ENCODE peak calls at places on chromosomes 7 and 10, in four cellular contexts. One of them, this sample, is unnamed.

GRCh38 chr10:50990568-50991495 is 83.5 kb upstream of the PRKG1 start:
- DNase-seq in PC-3: peak; percentile 87
- DNase-seq in heart left ventricle: peak; percentile 62
- DNase-seq in keratinocyte: no peak
- DNase-seq in this sample: peak; percentile 34

GRCh38 chr10:69439813-69440506 is 11.3 kb upstream of the TSPAN15 start:
- DNase-seq in PC-3: peak; percentile 96
- DNase-seq in heart left ventricle: no peak
- DNase-seq in keratinocyte: no peak
- DNase-seq in this sample: no peak

GRCh38 chr10:91756286-91756685 is 41.9 kb upstream of the TNKS2 start:
- DNase-seq in PC-3: no peak
- DNase-seq in heart left ventricle: no peak
- DNase-seq in keratinocyte: no peak
- DNase-seq in this sample: peak; percentile 9

GRCh38 chr10:114876602-114877300 is 55.2 kb downstream of the FHIP2A start:
- DNase-seq in PC-3: peak; percentile 68
- DNase-seq in heart left ventricle: peak; percentile 55
- DNase-seq in keratinocyte: no peak
- DNase-seq in this sample: no peak

GRCh38 chr10:110568055-110568735 is 700 bp downstream of the SMC3 start:
- DNase-seq in PC-3: peak; percentile 7
- DNase-seq in heart left ventricle: no peak
- DNase-seq in keratinocyte: no peak
- DNase-seq in this sample: no peak

GRCh38 chr10:47410271-47410670 is 26.2 kb upstream of the ZNF488 start:
- DNase-seq in PC-3: no peak
- DNase-seq in heart left ventricle: no peak
- DNase-seq in keratinocyte: no peak
- DNase-seq in this sample: no peak

GRCh38 chr10:131196176-131196885 is 115.2 kb downstream of the TCERG1L start:
- DNase-seq in PC-3: no peak
- DNase-seq in heart left ventricle: no peak
- DNase-seq in keratinocyte: no peak
- DNase-seq in this sample: no peak

GRCh38 chr7:41698726-41699125 is 4.2 kb downstream of the INHBA start:
- DNase-seq in PC-3: peak; percentile 42
- DNase-seq in heart left ventricle: no peak
- DNase-seq in keratinocyte: no peak
- DNase-seq in this sample: no peak

GRCh38 chr10:44983066-44983894 is 4.7 kb upstream of the DEPP1 start:
- DNase-seq in PC-3: no peak
- DNase-seq in heart left ventricle: peak; percentile 16
- DNase-seq in keratinocyte: no peak
- DNase-seq in this sample: no peak

GRCh38 chr10:79079490-79080355 is 11.0 kb downstream of the ZMIZ1 start:
- DNase-seq in PC-3: peak; percentile 79
- DNase-seq in heart left ventricle: no peak
- DNase-seq in keratinocyte: no peak
- DNase-seq in this sample: no peak

GRCh38 chr7:20344396-20344795 is 13.7 kb downstream of the ITGB8 start:
- DNase-seq in PC-3: no peak
- DNase-seq in heart left ventricle: no peak
- DNase-seq in keratinocyte: no peak
- DNase-seq in this sample: no peak

GRCh38 chr7:100090527-100091410 is 2.0 kb downstream of the COPS6 start:
- DNase-seq in PC-3: peak; percentile 24
- DNase-seq in heart left ventricle: no peak
- DNase-seq in keratinocyte: no peak
- DNase-seq in this sample: no peak

GRCh38 chr7:10824154-10824553 is 149.5 kb upstream of the PHF14 start:
- DNase-seq in PC-3: no peak
- DNase-seq in heart left ventricle: no peak
- DNase-seq in keratinocyte: no peak
- DNase-seq in this sample: no peak

GRCh38 chr7:47536705-47537611 is 45.0 kb downstream of the TNS3 start:
- DNase-seq in PC-3: peak; percentile 56
- DNase-seq in heart left ventricle: peak; percentile 53
- DNase-seq in keratinocyte: no peak
- DNase-seq in this sample: no peak

GRCh38 chr7:6256709-6257535 is 15.5 kb downstream of the CYTH3 start:
- DNase-seq in PC-3: no peak
- DNase-seq in heart left ventricle: peak; percentile 51
- DNase-seq in keratinocyte: no peak
- DNase-seq in this sample: no peak

GRCh38 chr7:129840757-129841156 is 112.0 kb downstream of the UBE2H start:
- DNase-seq in PC-3: no peak
- DNase-seq in heart left ventricle: no peak
- DNase-seq in keratinocyte: no peak
- DNase-seq in this sample: no peak

GRCh38 chr7:1081931-1082401 is 5.9 kb upstream of the GPER1 start:
- DNase-seq in PC-3: no peak
- DNase-seq in heart left ventricle: no peak
- DNase-seq in keratinocyte: no peak
- DNase-seq in this sample: no peak

GRCh38 chr10:72353963-72354355 is 760 bp downstream of the DNAJB12 start:
- DNase-seq in PC-3: no peak
- DNase-seq in heart left ventricle: peak; percentile 37
- DNase-seq in keratinocyte: no peak
- DNase-seq in this sample: no peak

GRCh38 chr10:104332243-104333036 is 5.8 kb downstream of the ITPRIP start:
- DNase-seq in PC-3: no peak
- DNase-seq in heart left ventricle: peak; percentile 27
- DNase-seq in keratinocyte: no peak
- DNase-seq in this sample: no peak

DNA sequence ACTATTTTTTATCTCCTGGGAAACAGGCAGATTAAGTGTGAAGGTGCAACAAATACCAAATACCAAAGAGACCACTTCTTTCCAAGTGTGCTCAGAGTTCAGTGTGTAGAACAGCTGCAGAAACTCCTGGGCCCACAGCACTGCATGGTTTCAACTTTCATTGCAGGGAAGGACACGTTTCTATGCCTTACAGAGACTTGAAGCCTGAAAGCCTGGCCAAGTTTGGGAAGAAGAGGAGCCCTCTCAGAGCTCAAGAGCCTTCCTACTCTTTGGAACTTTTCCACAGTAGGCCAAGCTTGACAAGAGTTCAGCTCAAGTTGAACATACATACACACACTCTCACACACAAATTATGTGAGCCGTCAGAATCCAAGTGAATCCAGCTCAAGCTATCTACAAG is 2.5 kb downstream of the HOXA4 start:
- DNase-seq in PC-3: no peak
- DNase-seq in heart left ventricle: no peak
- DNase-seq in keratinocyte: no peak
- DNase-seq in this sample: no peak
- H3K27me3 ChIP-seq in PC-3: no peaks in the 10 kb centered on the region
- H3K27me3 ChIP-seq in heart left ventricle: peaks cover 99% of the 10 kb centered on the region
- H3K27me3 ChIP-seq in keratinocyte: no peaks in the 10 kb centered on the region
- H3K27me3 ChIP-seq in this sample: no peaks in the 10 kb centered on the region

DNA sequence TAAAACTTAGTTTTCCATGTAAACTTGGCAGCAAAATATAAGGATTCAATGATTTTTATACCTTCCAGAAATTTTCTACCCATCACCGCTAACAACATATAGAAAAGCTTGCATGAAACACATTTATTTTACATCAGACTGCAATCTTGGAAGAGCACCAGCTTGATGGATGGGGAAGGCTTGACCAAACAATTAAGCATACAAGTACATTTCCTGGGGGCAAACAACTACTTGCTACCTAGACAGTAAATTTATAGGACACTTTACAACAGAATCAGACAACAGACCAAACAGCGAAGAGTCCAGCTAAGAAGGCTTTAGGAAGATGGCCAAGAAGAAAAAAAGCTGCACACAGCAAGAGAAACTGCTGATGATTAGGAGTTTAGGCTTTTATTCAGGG is 8.0 kb downstream of the AASS start:
- DNase-seq in PC-3: no peak
- DNase-seq in heart left ventricle: no peak
- DNase-seq in keratinocyte: no peak
- DNase-seq in this sample: no peak
- H3K4me3 ChIP-seq in PC-3: no peak overlapping the region
- H3K4me3 ChIP-seq in heart left ventricle: no peak overlapping the region
- H3K4me3 ChIP-seq in keratinocyte: no peak overlapping the region
- H3K4me3 ChIP-seq in this sample: no peak overlapping the region

GRCh38 chr7:141071855-141072547 is 1.9 kb upstream of the TMEM178B start:
- DNase-seq in PC-3: no peak
- DNase-seq in heart left ventricle: no peak
- DNase-seq in keratinocyte: no peak
- DNase-seq in this sample: no peak
- H3K27me3 ChIP-seq in PC-3: peaks cover 72% of the 10 kb centered on the region
- H3K27me3 ChIP-seq in heart left ventricle: peaks cover 27% of the 10 kb centered on the region
- H3K27me3 ChIP-seq in keratinocyte: peaks cover 57% of the 10 kb centered on the region
- H3K27me3 ChIP-seq in this sample: peaks cover 6% of the 10 kb centered on the region

GRCh38 chr10:97920865-97921264 is 71.2 kb downstream of the GOLGA7B start:
- DNase-seq in PC-3: no peak
- DNase-seq in heart left ventricle: no peak
- DNase-seq in keratinocyte: no peak
- DNase-seq in this sample: no peak

GRCh38 chr10:97921581-97922377 is 72.1 kb downstream of the GOLGA7B start:
- DNase-seq in PC-3: no peak
- DNase-seq in heart left ventricle: peak; percentile 48
- DNase-seq in keratinocyte: no peak
- DNase-seq in this sample: no peak

GRCh38 chr10:97923057-97923456 is 73.4 kb downstream of the GOLGA7B start:
- DNase-seq in PC-3: no peak
- DNase-seq in heart left ventricle: no peak
- DNase-seq in keratinocyte: no peak
- DNase-seq in this sample: no peak

GRCh38 chr10:97923476-97923875 is 73.8 kb downstream of the GOLGA7B start:
- DNase-seq in PC-3: no peak
- DNase-seq in heart left ventricle: no peak
- DNase-seq in keratinocyte: no peak
- DNase-seq in this sample: no peak

DNA sequence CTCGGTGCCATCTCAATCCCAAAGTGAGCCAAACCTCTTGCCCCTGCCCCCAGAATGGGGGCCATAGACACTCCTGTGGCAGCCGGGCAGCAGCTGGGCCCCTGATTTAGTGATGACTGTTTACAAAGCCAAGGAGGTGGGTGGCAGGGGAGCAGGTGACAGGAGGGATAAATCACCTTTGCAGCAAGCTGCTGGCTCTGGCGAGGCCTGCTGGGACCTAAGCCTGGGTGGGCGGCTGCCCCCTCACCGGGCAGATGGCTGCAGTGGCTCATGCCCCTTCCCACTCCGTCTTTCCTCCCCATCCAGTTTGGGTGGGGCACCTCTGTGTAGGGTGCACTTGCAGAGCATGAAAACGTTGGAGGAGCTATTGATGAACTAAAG is 72.7 kb downstream of the GOLGA7B start:
- DNase-seq in PC-3: no peak
- DNase-seq in heart left ventricle: no peak
- DNase-seq in keratinocyte: no peak
- DNase-seq in this sample: no peak
- H3K4me3 ChIP-seq in PC-3: no peak overlapping the region
- H3K4me3 ChIP-seq in heart left ventricle: no peak overlapping the region
- H3K4me3 ChIP-seq in keratinocyte: no peak overlapping the region
- H3K4me3 ChIP-seq in this sample: no peak overlapping the region

GRCh38 chr7:4807708-4808420 is 32.4 kb downstream of the AP5Z1 start:
- DNase-seq in PC-3: no peak
- DNase-seq in heart left ventricle: no peak
- DNase-seq in keratinocyte: no peak
- DNase-seq in this sample: no peak

GRCh38 chr7:4808565-4808964 is 33.1 kb downstream of the AP5Z1 start:
- DNase-seq in PC-3: no peak
- DNase-seq in heart left ventricle: no peak
- DNase-seq in keratinocyte: no peak
- DNase-seq in this sample: no peak

GRCh38 chr7:4806983-4807625 is 31.7 kb downstream of the AP5Z1 start:
- DNase-seq in PC-3: no peak
- DNase-seq in heart left ventricle: no peak
- DNase-seq in keratinocyte: no peak
- DNase-seq in this sample: no peak

GRCh38 chr7:4809691-4810090 is 34.3 kb downstream of the AP5Z1 start:
- DNase-seq in PC-3: no peak
- DNase-seq in heart left ventricle: no peak
- DNase-seq in keratinocyte: no peak
- DNase-seq in this sample: peak; percentile 28

DNA sequence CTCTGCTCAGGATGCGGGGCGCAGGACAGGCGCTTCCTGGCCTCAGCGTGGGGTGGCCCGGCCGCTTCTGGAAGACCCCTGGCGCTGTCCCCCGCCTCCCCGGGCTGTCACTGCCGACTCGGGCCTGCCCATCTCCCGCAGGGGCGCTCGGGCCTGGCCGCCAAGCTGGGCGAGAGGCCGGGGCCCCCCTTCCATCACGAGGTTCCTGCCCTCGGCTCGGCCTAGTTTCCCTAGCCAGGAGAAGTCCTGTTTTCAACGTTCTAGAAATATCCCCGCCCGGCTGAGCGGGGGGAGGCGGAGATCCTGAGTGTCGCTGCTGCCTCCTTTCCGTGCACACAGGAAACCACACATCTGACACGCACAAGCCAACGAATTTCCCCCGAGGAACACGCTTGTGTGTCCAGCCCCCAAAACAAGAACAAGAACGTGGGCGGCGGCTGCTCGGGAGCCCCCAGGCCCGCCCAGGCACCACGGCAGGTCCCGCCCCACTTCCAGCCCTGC is 33.7 kb downstream of the AP5Z1 start:
- DNase-seq in PC-3: no peak
- DNase-seq in heart left ventricle: peak; percentile 61
- DNase-seq in keratinocyte: no peak
- DNase-seq in this sample: no peak
- H3K27me3 ChIP-seq in PC-3: no peaks in the 10 kb centered on the region
- H3K27me3 ChIP-seq in heart left ventricle: no peaks in the 10 kb centered on the region
- H3K27me3 ChIP-seq in keratinocyte: peaks cover 30% of the 10 kb centered on the region
- H3K27me3 ChIP-seq in this sample: peaks cover 44% of the 10 kb centered on the region

GRCh38 chr7:2864204-2864985 is 20.3 kb upstream of the GNA12 start:
- DNase-seq in PC-3: peak; percentile 35
- DNase-seq in heart left ventricle: no peak
- DNase-seq in keratinocyte: no peak
- DNase-seq in this sample: no peak

GRCh38 chr7:2863461-2864066 is 19.5 kb upstream of the GNA12 start:
- DNase-seq in PC-3: peak; percentile 94
- DNase-seq in heart left ventricle: peak; percentile 74
- DNase-seq in keratinocyte: peak; percentile 65
- DNase-seq in this sample: peak; percentile 79

GRCh38 chr7:2861509-2861908 is 17.4 kb upstream of the GNA12 start:
- DNase-seq in PC-3: no peak
- DNase-seq in heart left ventricle: no peak
- DNase-seq in keratinocyte: no peak
- DNase-seq in this sample: no peak

GRCh38 chr7:2860627-2861133 is 16.6 kb upstream of the GNA12 start:
- DNase-seq in PC-3: peak; percentile 47
- DNase-seq in heart left ventricle: no peak
- DNase-seq in keratinocyte: no peak
- DNase-seq in this sample: no peak

DNA sequence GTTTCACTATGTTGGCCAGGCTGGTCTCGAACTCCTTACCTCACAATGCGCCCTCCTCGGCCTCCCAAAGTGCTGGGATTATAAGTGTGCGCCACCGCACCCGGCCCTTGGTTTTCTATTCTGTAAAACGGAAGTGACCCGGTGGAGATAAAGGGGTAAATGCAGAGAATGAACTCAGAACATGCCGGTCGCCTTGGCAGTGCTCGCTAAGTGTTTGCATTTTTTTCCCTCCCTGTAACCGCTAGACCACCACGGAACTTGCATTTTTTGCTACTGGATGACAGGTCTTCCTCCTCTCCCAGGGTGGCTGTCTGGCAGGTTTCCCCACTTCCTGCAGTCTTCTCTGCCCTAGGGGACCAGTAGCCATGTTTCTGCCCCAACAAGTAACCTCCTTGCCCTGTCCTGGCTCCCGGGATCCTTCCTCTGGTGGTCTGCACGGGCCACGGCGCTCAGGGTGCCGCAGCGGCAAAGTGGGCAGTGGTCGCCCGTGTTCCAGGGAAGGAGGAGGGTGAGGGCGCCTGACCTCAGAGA is 18.8 kb upstream of the GNA12 start:
- DNase-seq in PC-3: peak; percentile 23
- DNase-seq in heart left ventricle: no peak
- DNase-seq in keratinocyte: no peak
- DNase-seq in this sample: no peak
- H3K4me3 ChIP-seq in PC-3: peak overlapping the region; percentile 54
- H3K4me3 ChIP-seq in heart left ventricle: peak overlapping the region; percentile 2
- H3K4me3 ChIP-seq in keratinocyte: no peak overlapping the region
- H3K4me3 ChIP-seq in this sample: no peak overlapping the region